ENCODE peak calls at places on chromosomes 16 and 17, in six cellular contexts. One of them, this sample, is unnamed.

GRCh38 chr17:10156579-10157488 is 41.6 kb downstream of the GAS7 start:
- DNase-seq in breast epithelium: peak
- DNase-seq in lung: peak
- DNase-seq in RCC 7860: no peak
- DNase-seq in AG20443: no peak
- DNase-seq in hippocampal formation: peak
- DNase-seq in this sample: no peak

GRCh38 chr16:49516382-49517036 is 142.9 kb downstream of the C16orf78 start:
- DNase-seq in breast epithelium: no peak
- DNase-seq in lung: no peak
- DNase-seq in RCC 7860: no peak
- DNase-seq in AG20443: no peak
- DNase-seq in hippocampal formation: no peak
- DNase-seq in this sample: no peak

GRCh38 chr16:73176577-73177013 is 128.7 kb upstream of the ZFHX3 start:
- DNase-seq in breast epithelium: no peak
- DNase-seq in lung: no peak
- DNase-seq in RCC 7860: peak
- DNase-seq in AG20443: peak
- DNase-seq in hippocampal formation: no peak
- DNase-seq in this sample: peak

GRCh38 chr17:40327735-40328385 is 18.9 kb downstream of the RARA start:
- DNase-seq in breast epithelium: no peak
- DNase-seq in lung: no peak
- DNase-seq in RCC 7860: no peak
- DNase-seq in AG20443: peak
- DNase-seq in hippocampal formation: no peak
- DNase-seq in this sample: no peak

GRCh38 chr16:59543641-59544040 is 809.5 kb upstream of the GOT2 start:
- DNase-seq in breast epithelium: no peak
- DNase-seq in lung: no peak
- DNase-seq in RCC 7860: peak
- DNase-seq in AG20443: peak
- DNase-seq in hippocampal formation: no peak
- DNase-seq in this sample: peak

GRCh38 chr17:32253117-32253611 is 12.5 kb upstream of the RHBDL3 start:
- DNase-seq in breast epithelium: peak
- DNase-seq in lung: peak
- DNase-seq in RCC 7860: peak
- DNase-seq in AG20443: peak
- DNase-seq in hippocampal formation: peak
- DNase-seq in this sample: peak

GRCh38 chr16:24645739-24646645 is 83.5 kb upstream of the TNRC6A start:
- DNase-seq in breast epithelium: no peak
- DNase-seq in lung: peak
- DNase-seq in RCC 7860: peak
- DNase-seq in AG20443: peak
- DNase-seq in hippocampal formation: no peak
- DNase-seq in this sample: peak

GRCh38 chr17:34539881-34540280 is 39.5 kb upstream of the TMEM132E start:
- DNase-seq in breast epithelium: no peak
- DNase-seq in lung: no peak
- DNase-seq in RCC 7860: no peak
- DNase-seq in AG20443: no peak
- DNase-seq in hippocampal formation: no peak
- DNase-seq in this sample: no peak

GRCh38 chr17:80862978-80863377 is 128.7 kb upstream of the CHMP6 start:
- DNase-seq in breast epithelium: no peak
- DNase-seq in lung: no peak
- DNase-seq in RCC 7860: no peak
- DNase-seq in AG20443: no peak
- DNase-seq in hippocampal formation: no peak
- DNase-seq in this sample: no peak

GRCh38 chr17:7442142-7442541 is 2.7 kb upstream of the CHRNB1 start:
- DNase-seq in breast epithelium: no peak
- DNase-seq in lung: no peak
- DNase-seq in RCC 7860: no peak
- DNase-seq in AG20443: no peak
- DNase-seq in hippocampal formation: no peak
- DNase-seq in this sample: no peak

GRCh38 chr16:11001611-11002010 is 57.2 kb downstream of the CLEC16A start:
- DNase-seq in breast epithelium: no peak
- DNase-seq in lung: no peak
- DNase-seq in RCC 7860: no peak
- DNase-seq in AG20443: no peak
- DNase-seq in hippocampal formation: no peak
- DNase-seq in this sample: no peak

GRCh38 chr16:83338138-83338537 is 469.6 kb upstream of the HSBP1 start:
- DNase-seq in breast epithelium: no peak
- DNase-seq in lung: no peak
- DNase-seq in RCC 7860: no peak
- DNase-seq in AG20443: no peak
- DNase-seq in hippocampal formation: no peak
- DNase-seq in this sample: no peak

GRCh38 chr16:625402-626173 is 5.2 kb upstream of the WFIKKN1 start:
- DNase-seq in breast epithelium: no peak
- DNase-seq in lung: no peak
- DNase-seq in RCC 7860: no peak
- DNase-seq in AG20443: no peak
- DNase-seq in hippocampal formation: no peak
- DNase-seq in this sample: no peak

GRCh38 chr16:61042736-61043135 is 993.5 kb downstream of the CDH8 start:
- DNase-seq in breast epithelium: no peak
- DNase-seq in lung: no peak
- DNase-seq in RCC 7860: no peak
- DNase-seq in AG20443: no peak
- DNase-seq in hippocampal formation: no peak
- DNase-seq in this sample: no peak

GRCh38 chr17:57803026-57803425 is 46.8 kb downstream of the MRPS23 start:
- DNase-seq in breast epithelium: no peak
- DNase-seq in lung: no peak
- DNase-seq in RCC 7860: no peak
- DNase-seq in AG20443: no peak
- DNase-seq in hippocampal formation: no peak
- DNase-seq in this sample: no peak

GRCh38 chr16:69131167-69131748 is 1.1 kb downstream of the CHTF8 start:
- DNase-seq in breast epithelium: no peak
- DNase-seq in lung: no peak
- DNase-seq in RCC 7860: no peak
- DNase-seq in AG20443: peak
- DNase-seq in hippocampal formation: no peak
- DNase-seq in this sample: peak

GRCh38 chr17:21381076-21381706 is 5.0 kb downstream of the KCNJ12 start:
- DNase-seq in breast epithelium: no peak
- DNase-seq in lung: no peak
- DNase-seq in RCC 7860: no peak
- DNase-seq in AG20443: no peak
- DNase-seq in hippocampal formation: no peak
- DNase-seq in this sample: no peak

GRCh38 chr17:75832652-75833400 is 11.4 kb downstream of the UNC13D start:
- DNase-seq in breast epithelium: no peak
- DNase-seq in lung: no peak
- DNase-seq in RCC 7860: no peak
- DNase-seq in AG20443: no peak
- DNase-seq in hippocampal formation: no peak
- DNase-seq in this sample: no peak

GRCh38 chr17:78082988-78083387 is 45.6 kb downstream of the TMC6 start:
- DNase-seq in breast epithelium: no peak
- DNase-seq in lung: no peak
- DNase-seq in RCC 7860: no peak
- DNase-seq in AG20443: no peak
- DNase-seq in hippocampal formation: no peak
- DNase-seq in this sample: no peak

GRCh38 chr16:81451753-81452680 is 7.4 kb downstream of the CMIP start:
- DNase-seq in breast epithelium: no peak
- DNase-seq in lung: no peak
- DNase-seq in RCC 7860: no peak
- DNase-seq in AG20443: no peak
- DNase-seq in hippocampal formation: peak
- DNase-seq in this sample: no peak

GRCh38 chr17:62611767-62612166 is 15.7 kb upstream of the MRC2 start:
- DNase-seq in breast epithelium: no peak
- DNase-seq in lung: no peak
- DNase-seq in RCC 7860: no peak
- DNase-seq in AG20443: no peak
- DNase-seq in hippocampal formation: no peak
- DNase-seq in this sample: no peak

GRCh38 chr17:19275457-19276082 is 38.4 kb downstream of the EPN2 start:
- DNase-seq in breast epithelium: no peak
- DNase-seq in lung: no peak
- DNase-seq in RCC 7860: no peak
- DNase-seq in AG20443: no peak
- DNase-seq in hippocampal formation: no peak
- DNase-seq in this sample: no peak

GRCh38 chr16:67560827-67561342 is 1.4 kb upstream of the CTCF start:
- DNase-seq in breast epithelium: no peak
- DNase-seq in lung: no peak
- DNase-seq in RCC 7860: no peak
- DNase-seq in AG20443: no peak
- DNase-seq in hippocampal formation: no peak
- DNase-seq in this sample: no peak

GRCh38 chr16:53094013-53094630 is 39.3 kb downstream of the CHD9 start:
- DNase-seq in breast epithelium: peak
- DNase-seq in lung: peak
- DNase-seq in RCC 7860: no peak
- DNase-seq in AG20443: no peak
- DNase-seq in hippocampal formation: peak
- DNase-seq in this sample: no peak

GRCh38 chr16:69890114-69890890 is 60.8 kb upstream of the CLEC18A start:
- DNase-seq in breast epithelium: peak
- DNase-seq in lung: no peak
- DNase-seq in RCC 7860: no peak
- DNase-seq in AG20443: peak
- DNase-seq in hippocampal formation: peak
- DNase-seq in this sample: peak

GRCh38 chr17:2030779-2031163 is 818 bp downstream of the DPH1 start:
- DNase-seq in breast epithelium: no peak
- DNase-seq in lung: no peak
- DNase-seq in RCC 7860: no peak
- DNase-seq in AG20443: no peak
- DNase-seq in hippocampal formation: no peak
- DNase-seq in this sample: no peak

GRCh38 chr17:47649972-47650524 is 329 bp downstream of the KPNB1 start:
- DNase-seq in breast epithelium: no peak
- DNase-seq in lung: no peak
- DNase-seq in RCC 7860: no peak
- DNase-seq in AG20443: no peak
- DNase-seq in hippocampal formation: no peak
- DNase-seq in this sample: no peak

GRCh38 chr16:35744716-35745115 is 2285.3 kb downstream of the TP53TG3F start:
- DNase-seq in breast epithelium: no peak
- DNase-seq in lung: no peak
- DNase-seq in RCC 7860: peak
- DNase-seq in AG20443: no peak
- DNase-seq in hippocampal formation: no peak
- DNase-seq in this sample: no peak

GRCh38 chr17:74862108-74862901 is 2.6 kb upstream of the GRIN2C start:
- DNase-seq in breast epithelium: no peak
- DNase-seq in lung: peak
- DNase-seq in RCC 7860: no peak
- DNase-seq in AG20443: peak
- DNase-seq in hippocampal formation: peak
- DNase-seq in this sample: peak

GRCh38 chr16:68331879-68332410 is 21.1 kb downstream of the PRMT7 start:
- DNase-seq in breast epithelium: no peak
- DNase-seq in lung: no peak
- DNase-seq in RCC 7860: no peak
- DNase-seq in AG20443: no peak
- DNase-seq in hippocampal formation: no peak
- DNase-seq in this sample: peak

GRCh38 chr17:78716814-78717393 is 65.2 kb downstream of the CYTH1 start:
- DNase-seq in breast epithelium: peak
- DNase-seq in lung: peak
- DNase-seq in RCC 7860: no peak
- DNase-seq in AG20443: peak
- DNase-seq in hippocampal formation: peak
- DNase-seq in this sample: peak

GRCh38 chr17:32264140-32264799 is 1.4 kb upstream of the RHBDL3 start:
- DNase-seq in breast epithelium: no peak
- DNase-seq in lung: no peak
- DNase-seq in RCC 7860: no peak
- DNase-seq in AG20443: no peak
- DNase-seq in hippocampal formation: no peak
- DNase-seq in this sample: no peak

GRCh38 chr16:23509441-23509754 is 896 bp downstream of the GGA2 start:
- DNase-seq in breast epithelium: no peak
- DNase-seq in lung: no peak
- DNase-seq in RCC 7860: no peak
- DNase-seq in AG20443: no peak
- DNase-seq in hippocampal formation: no peak
- DNase-seq in this sample: no peak

GRCh38 chr16:65469116-65469515 is 347.3 kb upstream of the CDH11 start:
- DNase-seq in breast epithelium: no peak
- DNase-seq in lung: no peak
- DNase-seq in RCC 7860: no peak
- DNase-seq in AG20443: no peak
- DNase-seq in hippocampal formation: no peak
- DNase-seq in this sample: no peak

GRCh38 chr16:16144416-16144815 is 78.9 kb downstream of the ABCC6 start:
- DNase-seq in breast epithelium: peak
- DNase-seq in lung: no peak
- DNase-seq in RCC 7860: peak
- DNase-seq in AG20443: no peak
- DNase-seq in hippocampal formation: no peak
- DNase-seq in this sample: no peak

GRCh38 chr17:78933025-78933958 is 8.1 kb upstream of the TIMP2 start:
- DNase-seq in breast epithelium: peak
- DNase-seq in lung: peak
- DNase-seq in RCC 7860: peak
- DNase-seq in AG20443: peak
- DNase-seq in hippocampal formation: no peak
- DNase-seq in this sample: peak

GRCh38 chr17:34781571-34782108 is 179.6 kb downstream of the CCT6B start:
- DNase-seq in breast epithelium: no peak
- DNase-seq in lung: no peak
- DNase-seq in RCC 7860: no peak
- DNase-seq in AG20443: peak
- DNase-seq in hippocampal formation: no peak
- DNase-seq in this sample: peak

GRCh38 chr16:69712277-69712676 is 14.1 kb downstream of the NQO1 start:
- DNase-seq in breast epithelium: peak
- DNase-seq in lung: no peak
- DNase-seq in RCC 7860: no peak
- DNase-seq in AG20443: no peak
- DNase-seq in hippocampal formation: no peak
- DNase-seq in this sample: no peak

GRCh38 chr16:46858151-46858550 is 26.0 kb upstream of the GPT2 start:
- DNase-seq in breast epithelium: no peak
- DNase-seq in lung: no peak
- DNase-seq in RCC 7860: no peak
- DNase-seq in AG20443: no peak
- DNase-seq in hippocampal formation: no peak
- DNase-seq in this sample: no peak

GRCh38 chr16:50376997-50377396 is 8.2 kb upstream of the BRD7 start:
- DNase-seq in breast epithelium: no peak
- DNase-seq in lung: no peak
- DNase-seq in RCC 7860: no peak
- DNase-seq in AG20443: no peak
- DNase-seq in hippocampal formation: no peak
- DNase-seq in this sample: no peak

This sample was measured in GM03348.